ENCODE peak calls at places on chromosomes 7 and 10, in five cellular contexts. O is trophoblast cell, Y is IMR-90, F is H9, W is mesenchymal stem cell. M is an unnamed sample.

GRCh38 chr10:70337201-70337651 is 45.2 kb downstream of the LRRC20 start:
- DNase-seq in W (no peak), F (no peak), Y (peak; percentile 34), O (no peak), M (no peak)

GRCh38 chr7:26097837-26098668 is 53.9 kb upstream of the NFE2L3 start:
- DNase-seq in W (no peak), O (no peak), Y (no peak), F (no peak), M (no peak)

GRCh38 chr10:50025627-50026026 is 37.4 kb downstream of the AGAP6 start:
- DNase-seq in F (no peak), Y (no peak), O (no peak), W (no peak), M (no peak)

GRCh38 chr10:97762816-97763215 is 9.0 kb downstream of the SFRP5 start:
- DNase-seq in F (peak; percentile 55), W (no peak), Y (no peak), O (no peak), M (peak; percentile 42)

GRCh38 chr7:149879801-149880738 is 6.3 kb downstream of the ATP6V0E2 start:
- DNase-seq in Y (no peak), F (peak; percentile 23), W (no peak), O (no peak), M (no peak)

GRCh38 chr10:132960651-132961419 is 18.5 kb upstream of the CFAP46 start:
- DNase-seq in O (no peak), F (peak; percentile 20), Y (no peak), W (no peak), M (no peak)

GRCh38 chr7:7181519-7182155 is 707 bp upstream of the C1GALT1 start:
- DNase-seq in W (no peak), Y (peak; percentile 28), F (peak; percentile 66), O (peak; percentile 34), M (peak; percentile 24)

GRCh38 chr7:147650991-147651390 is 939.6 kb upstream of the C7orf33 start:
- DNase-seq in Y (no peak), W (no peak), O (no peak), F (no peak), M (no peak)

GRCh38 chr7:91685544-91685943 is 195.0 kb downstream of the MTERF1 start:
- DNase-seq in O (no peak), F (no peak), W (no peak), Y (peak; percentile 10), M (no peak)

GRCh38 chr10:102455893-102456471 is 4.6 kb upstream of the C10orf95 start:
- DNase-seq in O (peak; percentile 77), Y (peak; percentile 93), F (peak; percentile 64), W (peak; percentile 92), M (no peak)

GRCh38 chr10:132649651-132650360 is 112.2 kb downstream of the INPP5A start:
- DNase-seq in Y (no peak), F (no peak), O (no peak), W (no peak), M (no peak)

GRCh38 chr7:54788664-54789063 is 29.7 kb upstream of the SEC61G start:
- DNase-seq in F (peak; percentile 72), O (peak; percentile 83), Y (peak; percentile 96), W (peak; percentile 87), M (peak; percentile 48)

GRCh38 chr10:104630731-104631130 is 10.4 kb upstream of the SORCS3 start:
- DNase-seq in O (no peak), F (no peak), Y (no peak), W (no peak), M (no peak)

GRCh38 chr7:94223375-94224084 is 171.2 kb upstream of the COL1A2 start:
- DNase-seq in O (peak; percentile 5), F (peak; percentile 81), W (peak; percentile 80), Y (peak; percentile 69), M (peak; percentile 47)

GRCh38 chr7:94344826-94345225 is 49.9 kb upstream of the COL1A2 start:
- DNase-seq in Y (peak; percentile 61), W (peak; percentile 28), F (no peak), O (no peak), M (no peak)

GRCh38 chr10:86599041-86599440 is 55.3 kb upstream of the OPN4 start:
- DNase-seq in Y (no peak), O (no peak), F (no peak), W (no peak), M (no peak)

GRCh38 chr10:14566498-14566897 is 208.2 kb downstream of the FAM107B start:
- DNase-seq in O (no peak), Y (no peak), F (no peak), W (no peak), M (no peak)

GRCh38 chr7:18529213-18529612 is 33.7 kb downstream of the HDAC9 start:
- DNase-seq in F (no peak), O (no peak), W (no peak), Y (no peak), M (no peak)

GRCh38 chr10:116097239-116097751 is 175.7 kb downstream of the GFRA1 start:
- DNase-seq in F (no peak), O (no peak), Y (no peak), W (no peak), M (no peak)

GRCh38 chr7:22128528-22128920 is 182.8 kb upstream of the CDCA7L start:
- DNase-seq in Y (no peak), W (no peak), O (no peak), F (no peak), M (no peak)

GRCh38 chr7:82729172-82730030 is 285.8 kb upstream of the CACNA2D1 start:
- DNase-seq in W (peak; percentile 60), Y (peak; percentile 60), O (no peak), F (no peak), M (peak; percentile 29)

GRCh38 chr10:133062635-133063034 is 25.1 kb upstream of the ADGRA1 start:
- DNase-seq in O (no peak), F (no peak), W (no peak), Y (no peak), M (no peak)

GRCh38 chr10:132584081-132584480 is 46.5 kb downstream of the INPP5A start:
- DNase-seq in F (no peak), Y (no peak), W (no peak), O (no peak), M (no peak)

GRCh38 chr10:131184503-131184902 is 127.0 kb downstream of the TCERG1L start:
- DNase-seq in F (no peak), O (no peak), Y (no peak), W (no peak), M (no peak)
- H3K18ac ChIP-seq in F (no peak overlapping the region), O (no peak overlapping the region), Y (no peak overlapping the region), W (no peak overlapping the region), M (no peak overlapping the region)

DNA sequence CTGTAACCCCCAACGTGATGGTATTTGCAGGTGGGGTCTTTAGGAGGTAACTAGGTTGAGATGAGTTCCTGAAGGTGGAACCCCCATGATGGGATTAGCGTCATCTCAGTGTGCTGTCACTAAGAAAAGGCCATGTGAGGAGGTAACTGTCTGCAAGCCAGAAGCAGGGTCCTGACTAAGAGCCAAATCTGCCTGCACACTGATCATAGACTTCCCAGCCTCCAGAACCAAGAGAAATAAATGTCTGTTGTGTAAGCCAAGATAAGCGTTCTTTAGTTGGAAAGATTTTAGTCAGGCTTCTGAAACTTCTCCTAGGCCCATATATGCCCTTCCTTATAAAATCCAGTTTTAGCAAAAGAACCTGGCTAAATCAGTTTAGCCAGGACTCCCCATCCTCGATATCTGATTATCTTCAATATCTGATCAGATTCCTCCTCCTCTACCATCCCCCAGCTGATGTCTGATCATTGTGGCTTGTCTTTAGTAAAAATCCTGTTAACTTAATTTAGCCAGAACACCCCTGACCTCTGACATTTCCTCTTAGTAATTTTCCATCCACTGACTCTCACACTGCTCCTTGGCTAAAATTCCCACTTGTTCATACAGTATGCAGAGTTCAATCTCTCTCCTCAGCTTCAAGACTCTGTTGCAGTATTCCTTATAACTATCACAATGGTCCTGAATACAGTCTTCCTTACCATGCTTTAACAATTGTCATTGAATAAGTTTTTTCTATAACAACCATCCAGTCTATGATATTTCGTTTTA is 835.4 kb upstream of the PHF14 start:
- DNase-seq in F (no peak), Y (no peak), O (no peak), W (no peak), M (no peak)
- H3K18ac ChIP-seq in F (no peak overlapping the region), Y (no peak overlapping the region), O (no peak overlapping the region), W (no peak overlapping the region), M (no peak overlapping the region)

GRCh38 chr10:93766918-93767317 is 9.2 kb downstream of the LGI1 start:
- DNase-seq in W (no peak), Y (no peak), O (no peak), F (no peak), M (peak; percentile 63)

GRCh38 chr10:93762979-93763391 is 5.2 kb downstream of the LGI1 start:
- DNase-seq in F (no peak), O (no peak), W (no peak), Y (no peak), M (no peak)

GRCh38 chr10:93771354-93771753 is 13.6 kb downstream of the LGI1 start:
- DNase-seq in W (no peak), Y (no peak), F (no peak), O (no peak), M (no peak)

GRCh38 chr10:93773120-93773519 is 15.4 kb downstream of the LGI1 start:
- DNase-seq in O (no peak), Y (no peak), W (no peak), F (no peak), M (no peak)

DNA sequence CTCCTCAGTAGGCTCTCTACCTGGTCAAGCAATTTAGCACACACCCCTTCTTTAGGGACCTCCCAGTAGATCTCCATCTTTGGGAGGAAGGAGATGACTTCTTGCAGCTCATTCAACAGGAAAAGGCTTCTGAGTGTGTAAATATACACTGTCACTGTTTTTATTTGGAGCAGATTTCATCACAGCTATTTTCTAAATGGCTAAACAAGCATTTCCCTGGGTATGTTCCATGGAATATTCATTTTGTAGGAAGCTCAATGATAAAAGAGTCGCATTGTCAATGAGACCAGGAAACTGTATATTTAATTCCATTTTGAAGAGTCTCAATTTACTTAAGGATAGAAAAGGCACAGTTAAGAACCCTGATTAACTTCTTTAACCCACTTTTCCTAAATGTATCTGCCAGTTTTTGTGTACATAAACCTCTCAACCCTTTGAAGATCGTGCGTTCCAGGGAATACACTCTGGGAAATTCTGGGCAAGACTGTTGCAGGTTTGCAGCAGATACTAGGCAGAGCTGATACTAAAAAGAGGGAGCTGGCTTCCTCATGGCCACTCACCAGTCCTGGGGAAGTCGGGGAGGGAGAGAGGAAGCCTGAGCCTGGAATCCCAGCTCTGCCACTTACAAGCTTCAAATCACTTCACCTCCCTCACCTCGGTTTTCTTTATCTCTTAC is 10.1 kb downstream of the LGI1 start:
- DNase-seq in Y (no peak), W (no peak), F (no peak), O (no peak), M (no peak)
- H3K18ac ChIP-seq in Y (no peak overlapping the region), W (no peak overlapping the region), F (no peak overlapping the region), O (no peak overlapping the region), M (no peak overlapping the region)

GRCh38 chr10:101029520-101030309 is 1.2 kb downstream of the PDZD7 start:
- DNase-seq in Y (no peak), W (no peak), O (no peak), F (peak; percentile 72), M (no peak)
- H3K18ac ChIP-seq in Y (no peak overlapping the region), W (no peak overlapping the region), O (no peak overlapping the region), F (no peak overlapping the region), M (peak overlapping the region; percentile 15)

M was measured in neuronal stem cell.